ENCODE peak calls at places on chromosome 5, in seven cellular contexts. Y, P, W, U, L, X and V are unnamed samples.

GRCh38 chr5:95081500-95082355 is 203.2 kb downstream of the MCTP1 start:
- DNase-seq in Y (no peak), P (peak), W (peak), U (peak), L (peak), X (peak), V (peak)

GRCh38 chr5:143933434-143933833 is 121.5 kb downstream of the HMHB1 start:
- DNase-seq in Y (no peak), P (no peak), W (no peak), U (no peak), L (no peak), X (no peak), V (no peak)

GRCh38 chr5:149990518-149991376 is 9.7 kb downstream of the TIGD6 start:
- DNase-seq in Y (peak), P (peak), W (peak), U (peak), L (peak), X (peak), V (peak)

GRCh38 chr5:154285661-154286408 is 95.3 kb downstream of the GALNT10 start:
- DNase-seq in Y (no peak), P (no peak), W (no peak), U (peak), L (peak), X (peak), V (no peak)

GRCh38 chr5:81787843-81788242 is 36.9 kb upstream of the SSBP2 start:
- DNase-seq in Y (peak), P (no peak), W (peak), U (peak), L (no peak), X (peak), V (peak)

GRCh38 chr5:173772407-173773059 is 115.6 kb upstream of the CPEB4 start:
- DNase-seq in Y (no peak), P (no peak), W (no peak), U (no peak), L (no peak), X (peak), V (no peak)

GRCh38 chr5:82748688-82749091 is 328.5 kb downstream of the TMEM167A start:
- DNase-seq in Y (no peak), P (no peak), W (no peak), U (no peak), L (no peak), X (no peak), V (no peak)

GRCh38 chr5:76332620-76333170 is 70.4 kb upstream of the IQGAP2 start:
- DNase-seq in Y (no peak), P (no peak), W (no peak), U (no peak), L (no peak), X (no peak), V (no peak)

GRCh38 chr5:154610321-154611154 is 132.5 kb upstream of the HAND1 start:
- DNase-seq in Y (peak), P (peak), W (peak), U (peak), L (peak), X (peak), V (peak)

GRCh38 chr5:143025971-143026370 is 255.8 kb downstream of the ARHGAP26 start:
- DNase-seq in Y (no peak), P (no peak), W (no peak), U (peak), L (no peak), X (peak), V (no peak)

GRCh38 chr5:53261245-53261644 is 151.7 kb upstream of the MOCS2 start:
- DNase-seq in Y (no peak), P (no peak), W (no peak), U (peak), L (no peak), X (peak), V (no peak)

GRCh38 chr5:139390639-139391569 is 1.2 kb upstream of the MZB1 start:
- DNase-seq in Y (no peak), P (no peak), W (no peak), U (peak), L (no peak), X (no peak), V (no peak)

GRCh38 chr5:102595332-102595731 is 96.5 kb upstream of the SLCO6A1 start:
- DNase-seq in Y (no peak), P (no peak), W (no peak), U (peak), L (no peak), X (no peak), V (no peak)

GRCh38 chr5:173395257-173395932 is 67.2 kb upstream of the STC2 start:
- DNase-seq in Y (no peak), P (no peak), W (no peak), U (peak), L (peak), X (peak), V (no peak)

GRCh38 chr5:85049020-85049419 is 664.3 kb upstream of the EDIL3 start:
- DNase-seq in Y (no peak), P (no peak), W (peak), U (peak), L (no peak), X (peak), V (no peak)

GRCh38 chr5:127812570-127812969 is 109.4 kb downstream of the CCDC192 start:
- DNase-seq in Y (no peak), P (no peak), W (no peak), U (no peak), L (no peak), X (peak), V (no peak)

GRCh38 chr5:173352366-173353069 is 24.3 kb upstream of the STC2 start:
- DNase-seq in Y (no peak), P (no peak), W (no peak), U (no peak), L (no peak), X (no peak), V (no peak)